ENCODE peak calls at places on chromosomes 11 and 22, in four cellular contexts. A, E, M and Z are unnamed samples.
A peak's percentile ranks its signal among the peaks of the same experiment; 100 is the strongest.

GRCh38 chr11:97557399-97557798 is 1167.6 kb downstream of the JRKL start:
- DNase-seq in A (no peak), E (no peak), M (no peak), Z (no peak)

GRCh38 chr11:115256326-115257197 is 247.7 kb downstream of the CADM1 start:
- DNase-seq in A (peak; percentile 27), E (no peak), M (no peak), Z (no peak)

GRCh38 chr22:19038164-19038546 is 84.1 kb downstream of the DGCR2 start:
- DNase-seq in A (no peak), E (no peak), M (no peak), Z (no peak)

GRCh38 chr11:75429902-75430691 is 2.9 kb downstream of the KLHL35 start:
- DNase-seq in A (peak; percentile 50), E (no peak), M (no peak), Z (peak; percentile 58)

GRCh38 chr22:24066260-24066659 is 55.2 kb downstream of the CABIN1 start:
- DNase-seq in A (no peak), E (no peak), M (no peak), Z (no peak)

GRCh38 chr22:20498913-20499312 is 3.3 kb upstream of the KLHL22 start:
- DNase-seq in A (no peak), E (no peak), M (no peak), Z (no peak)

GRCh38 chr22:39943366-39943765 is 16.8 kb upstream of the TMA7B start:
- DNase-seq in A (peak; percentile 10), E (no peak), M (no peak), Z (no peak)

GRCh38 chr22:50452649-50453048 is 22.2 kb downstream of the SBF1 start:
- DNase-seq in A (no peak), E (no peak), M (no peak), Z (no peak)

GRCh38 chr11:128908391-128909246 is 17.5 kb downstream of the KCNJ5 start:
- DNase-seq in A (no peak), E (peak; percentile 45), M (no peak), Z (no peak)